ENCODE peak calls at places on chromosomes 5 and 9, in six cellular contexts. One of them, this sample, is unnamed.

GRCh38 chr5:138981606-138982005 is 106.5 kb upstream of the LRRTM2 start:
- DNase-seq in DMS79: no peak
- DNase-seq in KBM-7: no peak
- DNase-seq in T-helper 1 cell: no peak
- DNase-seq in LHCN-M2: peak; percentile 47
- DNase-seq in GM23248: peak; percentile 78
- DNase-seq in this sample: no peak

GRCh38 chr5:57298985-57299491 is 125.2 kb downstream of the GPBP1 start:
- DNase-seq in DMS79: peak; percentile 30
- DNase-seq in KBM-7: peak; percentile 90
- DNase-seq in T-helper 1 cell: peak; percentile 24
- DNase-seq in LHCN-M2: peak; percentile 78
- DNase-seq in GM23248: peak; percentile 87
- DNase-seq in this sample: peak; percentile 42

GRCh38 chr9:12723409-12724028 is 30.3 kb downstream of the TYRP1 start:
- DNase-seq in DMS79: no peak
- DNase-seq in KBM-7: no peak
- DNase-seq in T-helper 1 cell: no peak
- DNase-seq in LHCN-M2: peak; percentile 15
- DNase-seq in GM23248: peak; percentile 57
- DNase-seq in this sample: no peak

GRCh38 chr9:76619645-76620044 is 144.6 kb upstream of the PCA3 start:
- DNase-seq in DMS79: no peak
- DNase-seq in KBM-7: no peak
- DNase-seq in T-helper 1 cell: no peak
- DNase-seq in LHCN-M2: no peak
- DNase-seq in GM23248: peak; percentile 43
- DNase-seq in this sample: no peak

GRCh38 chr5:141003026-141003425 is 36.8 kb downstream of the PCDHAC2 start:
- DNase-seq in DMS79: no peak
- DNase-seq in KBM-7: no peak
- DNase-seq in T-helper 1 cell: no peak
- DNase-seq in LHCN-M2: no peak
- DNase-seq in GM23248: no peak
- DNase-seq in this sample: no peak

GRCh38 chr5:77935516-77936364 is 159.6 kb upstream of the TBCA start:
- DNase-seq in DMS79: no peak
- DNase-seq in KBM-7: peak; percentile 81
- DNase-seq in T-helper 1 cell: no peak
- DNase-seq in LHCN-M2: peak; percentile 64
- DNase-seq in GM23248: peak; percentile 76
- DNase-seq in this sample: no peak

GRCh38 chr5:142184939-142185526 is 76.5 kb downstream of the NDFIP1 start:
- DNase-seq in DMS79: no peak
- DNase-seq in KBM-7: no peak
- DNase-seq in T-helper 1 cell: no peak
- DNase-seq in LHCN-M2: no peak
- DNase-seq in GM23248: peak; percentile 62
- DNase-seq in this sample: no peak

GRCh38 chr9:129276486-129277260 is 98.6 kb upstream of the IER5L start:
- DNase-seq in DMS79: peak; percentile 13
- DNase-seq in KBM-7: no peak
- DNase-seq in T-helper 1 cell: no peak
- DNase-seq in LHCN-M2: no peak
- DNase-seq in GM23248: no peak
- DNase-seq in this sample: no peak

GRCh38 chr9:126690431-126691051 is 76.8 kb downstream of the LMX1B start:
- DNase-seq in DMS79: no peak
- DNase-seq in KBM-7: peak; percentile 43
- DNase-seq in T-helper 1 cell: no peak
- DNase-seq in LHCN-M2: no peak
- DNase-seq in GM23248: peak; percentile 37
- DNase-seq in this sample: no peak

GRCh38 chr5:57453728-57454127 is 28.9 kb downstream of the ACTBL2 start:
- DNase-seq in DMS79: no peak
- DNase-seq in KBM-7: no peak
- DNase-seq in T-helper 1 cell: no peak
- DNase-seq in LHCN-M2: no peak
- DNase-seq in GM23248: no peak
- DNase-seq in this sample: no peak

GRCh38 chr5:1513326-1514026 is 10.3 kb downstream of the LPCAT1 start:
- DNase-seq in DMS79: no peak
- DNase-seq in KBM-7: no peak
- DNase-seq in T-helper 1 cell: no peak
- DNase-seq in LHCN-M2: no peak
- DNase-seq in GM23248: no peak
- DNase-seq in this sample: no peak

GRCh38 chr9:86434039-86434726 is 80.0 kb upstream of the TUT7 start:
- DNase-seq in DMS79: no peak
- DNase-seq in KBM-7: peak; percentile 38
- DNase-seq in T-helper 1 cell: no peak
- DNase-seq in LHCN-M2: peak; percentile 94
- DNase-seq in GM23248: peak; percentile 81
- DNase-seq in this sample: peak; percentile 13

GRCh38 chr9:108801949-108802348 is 53.8 kb downstream of the ACTL7B start:
- DNase-seq in DMS79: no peak
- DNase-seq in KBM-7: no peak
- DNase-seq in T-helper 1 cell: no peak
- DNase-seq in LHCN-M2: no peak
- DNase-seq in GM23248: no peak
- DNase-seq in this sample: no peak

GRCh38 chr9:98958271-98958989 is 14.7 kb downstream of the COL15A1 start:
- DNase-seq in DMS79: no peak
- DNase-seq in KBM-7: no peak
- DNase-seq in T-helper 1 cell: no peak
- DNase-seq in LHCN-M2: peak; percentile 99
- DNase-seq in GM23248: peak; percentile 95
- DNase-seq in this sample: no peak

GRCh38 chr5:39440964-39441363 is 16.2 kb upstream of the DAB2 start:
- DNase-seq in DMS79: no peak
- DNase-seq in KBM-7: no peak
- DNase-seq in T-helper 1 cell: no peak
- DNase-seq in LHCN-M2: peak; percentile 32
- DNase-seq in GM23248: peak; percentile 64
- DNase-seq in this sample: no peak

GRCh38 chr5:168315991-168316578 is 24.6 kb downstream of the WWC1 start:
- DNase-seq in DMS79: peak; percentile 26
- DNase-seq in KBM-7: peak; percentile 46
- DNase-seq in T-helper 1 cell: no peak
- DNase-seq in LHCN-M2: no peak
- DNase-seq in GM23248: no peak
- DNase-seq in this sample: no peak

GRCh38 chr9:128733256-128733655 is 9.3 kb upstream of the ZDHHC12 start:
- DNase-seq in DMS79: peak; percentile 14
- DNase-seq in KBM-7: peak; percentile 94
- DNase-seq in T-helper 1 cell: no peak
- DNase-seq in LHCN-M2: peak; percentile 85
- DNase-seq in GM23248: peak; percentile 76
- DNase-seq in this sample: peak; percentile 32

GRCh38 chr5:107424461-107424860 is 246.3 kb downstream of the EFNA5 start:
- DNase-seq in DMS79: no peak
- DNase-seq in KBM-7: no peak
- DNase-seq in T-helper 1 cell: no peak
- DNase-seq in LHCN-M2: no peak
- DNase-seq in GM23248: peak; percentile 18
- DNase-seq in this sample: no peak

GRCh38 chr5:157115502-157115901 is 6.7 kb upstream of the HAVCR2 start:
- DNase-seq in DMS79: no peak
- DNase-seq in KBM-7: no peak
- DNase-seq in T-helper 1 cell: no peak
- DNase-seq in LHCN-M2: no peak
- DNase-seq in GM23248: no peak
- DNase-seq in this sample: no peak

GRCh38 chr5:17257705-17258273 is 40.4 kb downstream of the BASP1 start:
- DNase-seq in DMS79: no peak
- DNase-seq in KBM-7: no peak
- DNase-seq in T-helper 1 cell: no peak
- DNase-seq in LHCN-M2: peak; percentile 36
- DNase-seq in GM23248: no peak
- DNase-seq in this sample: no peak

GRCh38 chr5:167708449-167708848 is 583.0 kb upstream of the WWC1 start:
- DNase-seq in DMS79: no peak
- DNase-seq in KBM-7: no peak
- DNase-seq in T-helper 1 cell: no peak
- DNase-seq in LHCN-M2: no peak
- DNase-seq in GM23248: no peak
- DNase-seq in this sample: no peak

GRCh38 chr5:60806591-60807243 is 37.4 kb downstream of the ELOVL7 start:
- DNase-seq in DMS79: no peak
- DNase-seq in KBM-7: no peak
- DNase-seq in T-helper 1 cell: no peak
- DNase-seq in LHCN-M2: no peak
- DNase-seq in GM23248: no peak
- DNase-seq in this sample: no peak

GRCh38 chr5:65203746-65204145 is 278.0 kb downstream of the ADAMTS6 start:
- DNase-seq in DMS79: no peak
- DNase-seq in KBM-7: no peak
- DNase-seq in T-helper 1 cell: no peak
- DNase-seq in LHCN-M2: peak; percentile 92
- DNase-seq in GM23248: peak; percentile 94
- DNase-seq in this sample: no peak

GRCh38 chr5:135488727-135489465 is 36.7 kb upstream of the TIFAB start:
- DNase-seq in DMS79: peak; percentile 66
- DNase-seq in KBM-7: no peak
- DNase-seq in T-helper 1 cell: no peak
- DNase-seq in LHCN-M2: peak; percentile 75
- DNase-seq in GM23248: peak; percentile 83
- DNase-seq in this sample: peak; percentile 75

GRCh38 chr5:72597456-72597948 is 90.3 kb upstream of the ZNF366 start:
- DNase-seq in DMS79: no peak
- DNase-seq in KBM-7: no peak
- DNase-seq in T-helper 1 cell: no peak
- DNase-seq in LHCN-M2: peak; percentile 90
- DNase-seq in GM23248: peak; percentile 86
- DNase-seq in this sample: no peak

GRCh38 chr9:81855538-81855937 is 72.7 kb upstream of the SPATA31D4 start:
- DNase-seq in DMS79: no peak
- DNase-seq in KBM-7: no peak
- DNase-seq in T-helper 1 cell: no peak
- DNase-seq in LHCN-M2: peak; percentile 20
- DNase-seq in GM23248: peak; percentile 80
- DNase-seq in this sample: no peak

GRCh38 chr5:145243016-145243415 is 592.1 kb downstream of the PRELID2 start:
- DNase-seq in DMS79: no peak
- DNase-seq in KBM-7: no peak
- DNase-seq in T-helper 1 cell: no peak
- DNase-seq in LHCN-M2: peak; percentile 10
- DNase-seq in GM23248: no peak
- DNase-seq in this sample: no peak

GRCh38 chr5:171379961-171380360 is 7.7 kb upstream of the NPM1 start:
- DNase-seq in DMS79: no peak
- DNase-seq in KBM-7: no peak
- DNase-seq in T-helper 1 cell: no peak
- DNase-seq in LHCN-M2: no peak
- DNase-seq in GM23248: no peak
- DNase-seq in this sample: no peak

GRCh38 chr9:73199886-73200285 is 48.2 kb downstream of the ANXA1 start:
- DNase-seq in DMS79: no peak
- DNase-seq in KBM-7: no peak
- DNase-seq in T-helper 1 cell: no peak
- DNase-seq in LHCN-M2: no peak
- DNase-seq in GM23248: no peak
- DNase-seq in this sample: no peak

GRCh38 chr9:121860744-121861143 is 209.3 kb downstream of the DAB2IP start:
- DNase-seq in DMS79: no peak
- DNase-seq in KBM-7: no peak
- DNase-seq in T-helper 1 cell: no peak
- DNase-seq in LHCN-M2: peak; percentile 82
- DNase-seq in GM23248: peak; percentile 66
- DNase-seq in this sample: no peak

GRCh38 chr9:69089491-69089890 is 53.9 kb downstream of the FXN start:
- DNase-seq in DMS79: no peak
- DNase-seq in KBM-7: no peak
- DNase-seq in T-helper 1 cell: no peak
- DNase-seq in LHCN-M2: no peak
- DNase-seq in GM23248: no peak
- DNase-seq in this sample: no peak

GRCh38 chr9:86021166-86021565 is 78.2 kb downstream of the GOLM1 start:
- DNase-seq in DMS79: no peak
- DNase-seq in KBM-7: no peak
- DNase-seq in T-helper 1 cell: no peak
- DNase-seq in LHCN-M2: no peak
- DNase-seq in GM23248: no peak
- DNase-seq in this sample: no peak

GRCh38 chr5:111502976-111503375 is 9.4 kb downstream of the STARD4 start:
- DNase-seq in DMS79: no peak
- DNase-seq in KBM-7: no peak
- DNase-seq in T-helper 1 cell: no peak
- DNase-seq in LHCN-M2: peak; percentile 26
- DNase-seq in GM23248: peak; percentile 13
- DNase-seq in this sample: no peak

This sample was measured in NCI-H2171.